ENCODE peak calls at places on chromosomes 3 and 15, in five cellular contexts. R is NCI-H2171; L is D341Med; A is activated CD4-positive, alpha-beta T cell treated with anti-CD3 and anti-CD28 coated beads, Interleukin-2, amount 50 U/mL, for 1 hour; K is HAP-1. W is an unnamed sample.

GRCh38 chr3:65526656-65527055 is 512.1 kb downstream of the MAGI1 start:
- DNase-seq in R (no peak), A (no peak), K (no peak), L (no peak), W (no peak)

GRCh38 chr3:104316118-104316517 is 1050.6 kb upstream of the ALCAM start:
- DNase-seq in A (no peak), L (no peak), R (no peak), K (no peak), W (no peak)

GRCh38 chr3:3847994-3848970 is 49.1 kb downstream of the LRRN1 start:
- DNase-seq in K (no peak), R (no peak), A (no peak), L (no peak), W (no peak)

GRCh38 chr3:133366921-133367320 is 32.9 kb upstream of the BFSP2 start:
- DNase-seq in L (no peak), A (no peak), R (no peak), K (no peak), W (no peak)

GRCh38 chr3:98901032-98901464 is 447 bp downstream of the DCBLD2 start:
- DNase-seq in L (peak), A (peak), R (peak), K (peak), W (peak)

GRCh38 chr3:184283681-184284080 is 7.9 kb downstream of the ECE2 start:
- DNase-seq in K (no peak), R (no peak), L (no peak), A (no peak), W (no peak)

GRCh38 chr3:62551556-62551955 is 178.2 kb upstream of the FEZF2 start:
- DNase-seq in L (no peak), K (no peak), A (no peak), R (no peak), W (no peak)

GRCh38 chr3:59821274-59821673 is 771.4 kb upstream of the CFAP20DC start:
- DNase-seq in K (no peak), A (no peak), R (peak), L (no peak), W (peak)

GRCh38 chr15:78422571-78423340 is 15.3 kb upstream of the IREB2 start:
- DNase-seq in A (peak), L (peak), K (peak), R (peak), W (peak)

GRCh38 chr3:124398594-124398993 is 331.7 kb upstream of the UMPS start:
- DNase-seq in A (no peak), L (no peak), R (no peak), K (no peak), W (no peak)

GRCh38 chr3:167820114-167820865 is 84.8 kb downstream of the SERPINI1 start:
- DNase-seq in R (no peak), A (no peak), L (no peak), K (no peak), W (no peak)

GRCh38 chr3:132394334-132394733 is 23.0 kb upstream of the DNAJC13 start:
- DNase-seq in K (no peak), R (peak), A (no peak), L (no peak), W (peak)

GRCh38 chr3:33067484-33067883 is 29.5 kb downstream of the GLB1 start:
- DNase-seq in K (no peak), L (no peak), A (no peak), R (no peak), W (no peak)

GRCh38 chr15:57505056-57505713 is 86.5 kb upstream of the MYZAP start:
- DNase-seq in R (no peak), K (no peak), L (no peak), A (no peak), W (no peak)

GRCh38 chr3:10483686-10484345 is 21.6 kb downstream of the ATP2B2 start:
- DNase-seq in L (no peak), K (no peak), R (no peak), A (no peak), W (no peak)

GRCh38 chr15:36458406-36458805 is 121.0 kb upstream of the CDIN1 start:
- DNase-seq in L (no peak), A (no peak), R (no peak), K (no peak), W (no peak)

GRCh38 chr3:146577662-146578061 is 27.5 kb downstream of the PLSCR5 start:
- DNase-seq in A (peak), L (no peak), K (peak), R (peak), W (peak)

GRCh38 chr3:106386050-106386449 is 517.2 kb upstream of the CBLB start:
- DNase-seq in K (no peak), A (no peak), L (no peak), R (no peak), W (no peak)

GRCh38 chr15:31082771-31083393 is 18.6 kb downstream of the TRPM1 start:
- DNase-seq in L (no peak), A (no peak), R (no peak), K (no peak), W (no peak)

GRCh38 chr3:13040381-13041074 is 32.7 kb downstream of the IQSEC1 start:
- DNase-seq in R (no peak), K (peak), L (no peak), A (no peak), W (no peak)

GRCh38 chr3:52205727-52206372 is 7.9 kb downstream of the ALAS1 start:
- DNase-seq in R (no peak), A (no peak), L (no peak), K (no peak), W (no peak)

GRCh38 chr3:160226026-160226739 is 961 bp downstream of the C3orf80 start:
- DNase-seq in R (no peak), K (peak), A (no peak), L (peak), W (no peak)

GRCh38 chr3:126146525-126147146 is 33.8 kb downstream of the ALDH1L1 start:
- DNase-seq in R (no peak), K (no peak), A (no peak), L (no peak), W (no peak)

W was measured in NCI-H524 treated with DMSO at 0.1 percent for 48 hours.